ENCODE peak calls at places on chromosomes 13 and 19, in five cellular contexts. N is activated CD8-positive, alpha-beta memory T cell treated with anti-CD3 and anti-CD28 coated beads for 4 hours; S is GM19239; U is mesendoderm; P is stimulated activated CD8-positive, alpha-beta memory T cell treated with anti-CD3 and anti-CD28 coated beads, Interleukin-4, amount 100 ng/mL, for 4 hours. D is an unnamed sample.

GRCh38 chr19:2722541-2723344 is 1.6 kb upstream of the DIRAS1 start:
- DNase-seq in N (no peak), S (no peak), U (no peak), P (no peak), D (no peak)

GRCh38 chr13:25752957-25753540 is 298.8 kb downstream of the SHISA2 start:
- DNase-seq in N (no peak), S (no peak), U (no peak), P (no peak), D (no peak)

GRCh38 chr13:34124912-34125311 is 307.0 kb downstream of the RFC3 start:
- DNase-seq in N (no peak), S (no peak), U (no peak), P (no peak), D (peak)

GRCh38 chr19:43611788-43612187 is at the start of gene SRRM5:
- DNase-seq in N (no peak), S (no peak), U (no peak), P (no peak), D (no peak)

GRCh38 chr19:1833540-1833939 is 14.7 kb downstream of the REXO1 start:
- DNase-seq in N (no peak), S (no peak), U (no peak), P (no peak), D (no peak)

GRCh38 chr13:113267642-113268405 is 29.2 kb upstream of the LAMP1 start:
- DNase-seq in N (no peak), S (no peak), U (peak), P (no peak), D (no peak)

GRCh38 chr13:76965759-76966421 is 17.6 kb downstream of the ACOD1 start:
- DNase-seq in N (no peak), S (no peak), U (no peak), P (no peak), D (no peak)

GRCh38 chr19:48501961-48502719 is 9.5 kb downstream of the LMTK3 start:
- DNase-seq in N (no peak), S (peak), U (peak), P (no peak), D (peak)

GRCh38 chr19:14090509-14091085 is at the start of gene SAMD1:
- DNase-seq in N (peak), S (peak), U (peak), P (peak), D (peak)

GRCh38 chr13:98766716-98767115 is 14.2 kb upstream of the SLC15A1 start:
- DNase-seq in N (no peak), S (no peak), U (no peak), P (no peak), D (no peak)

GRCh38 chr19:3186377-3186688 is 603 bp downstream of the NCLN start:
- DNase-seq in N (no peak), S (no peak), U (no peak), P (no peak), D (no peak)

GRCh38 chr13:113647351-113648217 is 10.4 kb downstream of the ATP4B start:
- DNase-seq in N (no peak), S (no peak), U (no peak), P (no peak), D (no peak)

GRCh38 chr19:56101095-56101494 is 20.0 kb downstream of the ZNF787 start:
- DNase-seq in N (no peak), S (no peak), U (no peak), P (no peak), D (no peak)

GRCh38 chr19:7975037-7975436 is 30.4 kb downstream of the ELAVL1 start:
- DNase-seq in N (no peak), S (no peak), U (no peak), P (no peak), D (no peak)

GRCh38 chr19:1401138-1401888 is at the start of gene GAMT:
- DNase-seq in N (no peak), S (peak), U (peak), P (no peak), D (peak)

GRCh38 chr13:59914556-59914955 is 249.2 kb downstream of the DIAPH3 start:
- DNase-seq in N (no peak), S (no peak), U (no peak), P (no peak), D (no peak)

GRCh38 chr19:2982983-2983350 is 5.6 kb downstream of the TLE6 start:
- DNase-seq in N (no peak), S (no peak), U (no peak), P (no peak), D (no peak)

GRCh38 chr19:15107056-15108010 is at the start of gene SYDE1:
- DNase-seq in N (no peak), S (no peak), U (peak), P (no peak), D (peak)

GRCh38 chr13:42007844-42008243 is 40.6 kb upstream of the DGKH start:
- DNase-seq in N (no peak), S (no peak), U (no peak), P (no peak), D (no peak)

GRCh38 chr13:99151516-99151915 is 49.1 kb upstream of the UBAC2 start:
- DNase-seq in N (no peak), S (no peak), U (no peak), P (no peak), D (no peak)

GRCh38 chr13:26557393-26558073 is at the start of gene WASF3:
- DNase-seq in N (no peak), S (peak), U (peak), P (no peak), D (peak)

GRCh38 chr13:40533072-40533471 is 133.4 kb downstream of the FOXO1 start:
- DNase-seq in N (no peak), S (no peak), U (no peak), P (no peak), D (no peak)